ENCODE peak calls at places on chromosomes 4 and X, in seven cellular contexts. E is frontal cortex; O is transverse colon; Q is heart left ventricle; N is iris pigment epithelial cell; P is stimulated activated naive CD4-positive, alpha-beta T cell; R is CD4-positive, alpha-beta T cell. L is an unnamed sample.

GRCh38 chrX:38061335-38061734 is 55.0 kb downstream of the SYTL5 start:
- DNase-seq in R (no peak), E (no peak), N (peak), Q (no peak), P (no peak), O (no peak), L (no peak)

GRCh38 chr4:22434895-22435294 is 81.0 kb downstream of the ADGRA3 start:
- DNase-seq in R (no peak), N (peak), P (no peak), O (peak), Q (no peak), E (no peak), L (peak)

GRCh38 chr4:150173854-150174398 is 95.7 kb downstream of the DCLK2 start:
- DNase-seq in P (no peak), N (peak), O (no peak), E (no peak), Q (no peak), R (no peak), L (no peak)

GRCh38 chr4:122796801-122797404 is 29.7 kb upstream of the FGF2 start:
- DNase-seq in N (no peak), R (no peak), P (no peak), Q (no peak), O (no peak), E (no peak), L (peak)

GRCh38 chr4:53196195-53196641 is 169.6 kb downstream of the SCFD2 start:
- DNase-seq in Q (no peak), E (no peak), O (no peak), P (no peak), N (peak), R (no peak), L (peak)

GRCh38 chr4:69753666-69754065 is 6.8 kb downstream of the SULT1B1 start:
- DNase-seq in Q (no peak), P (no peak), O (no peak), R (no peak), N (peak), E (no peak), L (peak)

GRCh38 chrX:153738056-153738605 is 13.5 kb downstream of the ABCD1 start:
- DNase-seq in E (no peak), O (no peak), P (no peak), Q (no peak), N (no peak), R (no peak), L (no peak)

GRCh38 chr4:1317177-1318045 is 27.7 kb downstream of the MAEA start:
- DNase-seq in O (no peak), P (no peak), R (no peak), N (no peak), Q (peak), E (no peak), L (no peak)

GRCh38 chr4:156977435-156978160 is 6.0 kb upstream of the PDGFC start:
- DNase-seq in R (no peak), Q (no peak), N (peak), O (no peak), E (no peak), P (no peak), L (peak)

GRCh38 chr4:20192754-20193521 is 58.8 kb upstream of the SLIT2 start:
- DNase-seq in Q (no peak), P (no peak), R (no peak), N (peak), E (no peak), O (no peak), L (peak)

GRCh38 chr4:54384563-54384962 is 155.5 kb downstream of the PDGFRA start:
- DNase-seq in P (no peak), O (peak), Q (no peak), R (no peak), N (peak), E (no peak), L (peak)

GRCh38 chr4:95219109-95219508 is 329.7 kb downstream of the UNC5C start:
- DNase-seq in R (no peak), P (no peak), E (no peak), N (peak), Q (no peak), O (no peak), L (peak)

GRCh38 chr4:125594203-125594602 is 279.4 kb downstream of the FAT4 start:
- DNase-seq in O (no peak), P (no peak), N (no peak), R (no peak), E (no peak), Q (no peak), L (no peak)

GRCh38 chr4:7171191-7171900 is 21.0 kb upstream of the SORCS2 start:
- DNase-seq in O (no peak), N (no peak), R (no peak), Q (peak), E (no peak), P (no peak), L (no peak)

GRCh38 chr4:149371021-149371420 is 444.6 kb downstream of the IQCM start:
- DNase-seq in Q (no peak), R (no peak), P (no peak), N (peak), E (peak), O (peak), L (peak)

GRCh38 chr4:182869697-182870096 is 47.5 kb downstream of the DCTD start:
- DNase-seq in N (no peak), E (no peak), O (no peak), Q (no peak), R (no peak), P (no peak), L (no peak)

GRCh38 chr4:156190606-156191005 is 236.9 kb upstream of the CTSO start:
- DNase-seq in R (no peak), O (no peak), P (no peak), E (no peak), Q (no peak), N (peak), L (no peak)

GRCh38 chr4:121091941-121092340 is 19.6 kb upstream of the NDNF start:
- DNase-seq in R (no peak), N (no peak), O (no peak), P (no peak), E (no peak), Q (no peak), L (no peak)

GRCh38 chrX:153582896-153583295 is 16.0 kb downstream of the CCNQ start:
- DNase-seq in O (peak), P (peak), N (peak), Q (peak), R (peak), E (no peak), L (no peak)

GRCh38 chrX:127243654-127244053 is 424.1 kb downstream of the PRR32 start:
- DNase-seq in R (no peak), E (no peak), N (no peak), Q (no peak), O (no peak), P (no peak), L (no peak)

GRCh38 chr4:189305500-189305899 is 635.2 kb upstream of the FRG1 start:
- DNase-seq in P (no peak), Q (no peak), O (no peak), R (no peak), E (no peak), N (no peak), L (no peak)

GRCh38 chr4:87707279-87707918 is 57.3 kb downstream of the DMP1 start:
- DNase-seq in E (no peak), N (peak), R (no peak), O (no peak), Q (no peak), P (no peak), L (no peak)

GRCh38 chrX:48770296-48770695 is 8.7 kb downstream of the GLOD5 start:
- DNase-seq in R (no peak), N (no peak), O (no peak), E (no peak), P (no peak), Q (no peak), L (no peak)

L was measured in MG63.